ENCODE peak calls at places on chromosomes 6 and 20, in nine cellular contexts. B is GM23338, E is heart right ventricle, T is cardiac muscle cell, M is pancreas, W is breast epithelium, Z is lower lobe of right lung, D is body of pancreas, A is H1. P is an unnamed sample.

GRCh38 chr20:22430154-22430745 is 154.1 kb downstream of the FOXA2 start:
- DNase-seq in E (no peak), M (no peak), B (peak; percentile 82), A (peak; percentile 70), Z (no peak), W (no peak), T (no peak), D (no peak), P (no peak)

GRCh38 chr6:90048191-90048969 is 154.1 kb downstream of the GJA10 start:
- DNase-seq in A (no peak), M (no peak), W (no peak), E (no peak), B (no peak), D (no peak), Z (no peak), T (no peak), P (no peak)

GRCh38 chr20:30811896-30812671 is 445.4 kb upstream of the DEFB115 start:
- DNase-seq in Z (peak; percentile 73), B (peak; percentile 80), A (no peak), E (no peak), W (no peak), D (peak; percentile 31), M (no peak), T (peak; percentile 56), P (peak; percentile 14)

GRCh38 chr6:109446072-109446471 is 5.5 kb downstream of the SMPD2 start:
- DNase-seq in A (no peak), M (no peak), E (no peak), W (no peak), B (no peak), T (no peak), Z (no peak), D (no peak), P (peak; percentile 79)

GRCh38 chr6:25583906-25584305 is 68.1 kb upstream of the SCGN start:
- DNase-seq in A (no peak), B (no peak), T (no peak), M (no peak), D (no peak), Z (no peak), W (no peak), E (no peak), P (no peak)

GRCh38 chr6:34602318-34603111 is 46.4 kb upstream of the SPDEF start:
- DNase-seq in B (no peak), T (no peak), W (no peak), M (peak; percentile 18), E (no peak), D (peak; percentile 61), Z (no peak), A (no peak), P (no peak)

GRCh38 chr20:47198254-47198671 is 158.2 kb downstream of the ZMYND8 start:
- DNase-seq in A (no peak), W (no peak), D (no peak), Z (no peak), T (no peak), B (no peak), E (no peak), M (no peak), P (no peak)

GRCh38 chr6:89071036-89071435 is 9.5 kb upstream of the PNRC1 start:
- DNase-seq in E (no peak), B (no peak), A (no peak), M (no peak), D (no peak), W (no peak), Z (no peak), T (no peak), P (peak; percentile 55)

GRCh38 chr6:159729598-159729997 is 2.3 kb downstream of the WTAP start:
- DNase-seq in E (no peak), Z (no peak), T (peak; percentile 5), B (peak; percentile 30), W (no peak), A (no peak), M (no peak), D (no peak), P (no peak)

GRCh38 chr6:27290850-27291208 is 21.2 kb downstream of the POM121L2 start:
- DNase-seq in T (no peak), B (no peak), A (no peak), Z (no peak), E (no peak), M (no peak), D (no peak), W (no peak), P (no peak)

GRCh38 chr6:8182857-8183256 is 80.5 kb upstream of the EEF1E1 start:
- DNase-seq in A (no peak), E (peak; percentile 3), W (no peak), D (no peak), M (no peak), Z (no peak), B (no peak), T (no peak), P (no peak)

GRCh38 chr20:48538856-48539255 is 288.9 kb downstream of the PREX1 start:
- DNase-seq in M (no peak), D (no peak), W (no peak), Z (no peak), A (no peak), E (no peak), T (no peak), B (peak; percentile 19), P (no peak)

GRCh38 chr6:146851837-146852236 is 253.1 kb downstream of the ADGB start:
- DNase-seq in M (no peak), W (no peak), Z (no peak), D (no peak), E (no peak), T (no peak), A (no peak), B (no peak), P (no peak)

GRCh38 chr20:63499333-63499969 is 568 bp upstream of the EEF1A2 start:
- DNase-seq in D (no peak), M (no peak), E (no peak), T (peak; percentile 62), W (no peak), A (no peak), Z (no peak), B (no peak), P (no peak)

GRCh38 chr6:157385482-157385881 is 4.5 kb downstream of the ZDHHC14 start:
- DNase-seq in M (no peak), T (no peak), W (no peak), B (no peak), A (no peak), Z (no peak), E (no peak), D (no peak), P (no peak)

GRCh38 chr6:151325075-151326050 is 66.0 kb downstream of the ZBTB2 start:
- DNase-seq in D (peak; percentile 51), B (peak; percentile 75), T (peak; percentile 60), Z (peak; percentile 72), A (no peak), M (peak; percentile 33), E (peak; percentile 49), W (peak; percentile 53), P (no peak)

GRCh38 chr6:88671624-88672023 is 291.8 kb downstream of the RNGTT start:
- DNase-seq in W (no peak), A (no peak), M (no peak), Z (no peak), T (no peak), B (no peak), D (no peak), E (no peak), P (no peak)

GRCh38 chr20:47999166-47999565 is 213.9 kb upstream of the SULF2 start:
- DNase-seq in W (no peak), E (no peak), Z (no peak), M (no peak), A (no peak), D (no peak), B (no peak), T (no peak), P (no peak)

DNA sequence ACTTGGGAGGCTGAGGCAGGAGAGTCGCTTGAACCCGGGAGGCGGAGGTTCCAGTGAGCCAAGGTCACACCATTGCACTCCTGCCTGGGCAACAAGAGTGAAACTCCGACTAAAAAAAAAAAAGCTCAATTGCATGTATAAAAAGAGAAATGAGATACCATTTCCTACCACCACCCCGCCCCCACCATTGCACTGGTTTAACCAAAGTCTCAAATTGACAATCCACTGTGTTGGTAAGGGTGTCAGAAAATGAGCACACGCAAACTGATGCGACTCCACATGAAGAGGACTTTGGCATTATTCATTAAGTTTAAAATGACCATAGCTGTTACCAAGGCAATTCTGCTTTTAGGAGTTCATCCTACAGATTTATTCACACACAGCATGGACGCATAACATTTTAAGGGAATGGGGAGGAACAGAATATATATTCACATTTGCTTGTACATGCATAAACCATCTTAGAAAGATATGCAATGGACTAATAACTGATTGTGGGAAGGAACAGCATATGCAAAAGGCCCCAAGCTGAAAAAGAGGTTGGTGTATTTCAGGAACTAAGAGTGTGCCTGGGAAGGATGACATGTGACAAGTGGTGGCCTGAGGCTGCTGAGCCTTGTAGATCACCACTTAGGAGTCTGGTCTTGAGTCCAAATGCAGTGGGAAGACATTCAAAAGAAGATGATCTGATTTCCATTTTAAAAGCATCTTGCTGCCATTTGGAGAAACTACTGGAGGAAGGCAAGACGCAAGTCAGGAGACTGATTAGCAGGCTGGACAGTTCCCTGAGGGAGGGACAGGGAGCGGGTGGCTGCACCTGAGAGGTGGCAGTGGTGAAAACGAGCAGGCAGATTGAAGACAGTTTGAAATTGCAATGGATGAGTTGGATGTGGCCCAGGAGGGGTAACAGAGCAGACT is 37.2 kb upstream of the PTPN1 start:
- DNase-seq in T (peak; percentile 23), W (no peak), Z (no peak), M (no peak), A (no peak), E (no peak), B (no peak), D (no peak), P (no peak)
- H3K4me3 ChIP-seq in T (no peak overlapping the region), W (no peak overlapping the region), Z (no peak overlapping the region), M (no peak overlapping the region), A (no peak overlapping the region), E (no peak overlapping the region), B (no peak overlapping the region), D (no peak overlapping the region), P (no peak overlapping the region)

GRCh38 chr6:117167520-117168271 is 97.7 kb upstream of the VGLL2 start:
- DNase-seq in W (no peak), D (peak; percentile 18), Z (no peak), A (no peak), B (peak; percentile 48), E (no peak), M (peak; percentile 30), T (no peak), P (no peak)
- H3K4me1 ChIP-seq in W (peaks cover 5% of the 10 kb centered on the region), D (no peaks in the 10 kb centered on the region), Z (no peaks in the 10 kb centered on the region), A (no peaks in the 10 kb centered on the region), B (no peaks in the 10 kb centered on the region), E (no peaks in the 10 kb centered on the region), M (no peaks in the 10 kb centered on the region), T (no peaks in the 10 kb centered on the region), P (no peaks in the 10 kb centered on the region)

GRCh38 chr6:142946924-142947701 is 2.1 kb upstream of the HIVEP2 start:
- DNase-seq in B (peak; percentile 74), M (peak; percentile 93), W (peak; percentile 81), T (peak; percentile 71), A (no peak), D (peak; percentile 92), Z (peak; percentile 88), E (peak; percentile 90), P (peak; percentile 89)
- H3K4me3 ChIP-seq in B (peak overlapping the region; percentile 84), M (peak overlapping the region; percentile 82), W (peak overlapping the region; percentile 87), T (peak overlapping the region; percentile 94), A (peak overlapping the region; percentile 94), D (peak overlapping the region; percentile 58), Z (peak overlapping the region; percentile 88), E (peak overlapping the region; percentile 77), P (peak overlapping the region; percentile 76)

DNA sequence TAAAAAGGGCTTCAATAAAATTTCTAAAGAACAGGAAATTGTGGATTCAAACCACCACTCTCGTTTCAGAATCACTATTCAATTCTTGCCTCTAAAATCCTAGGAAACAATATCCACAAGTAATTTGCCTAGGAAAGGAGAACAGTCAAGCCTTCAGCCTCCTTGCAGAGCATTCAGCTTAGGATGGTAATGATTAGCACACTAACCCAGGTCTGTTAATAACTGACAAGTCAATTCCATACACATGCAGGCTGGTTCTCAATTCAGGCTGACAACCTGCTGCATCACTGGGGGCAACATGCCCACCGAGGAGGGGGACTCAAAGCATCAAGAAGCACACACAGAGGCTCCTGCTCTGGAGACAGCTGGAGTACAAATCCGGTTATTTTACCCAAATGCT is 57.6 kb downstream of the GMDS start:
- DNase-seq in B (no peak), E (no peak), D (no peak), M (no peak), W (no peak), Z (no peak), A (no peak), T (no peak), P (no peak)
- H3K4me1 ChIP-seq in B (peaks cover 14% of the 10 kb centered on the region), E (no peaks in the 10 kb centered on the region), D (no peaks in the 10 kb centered on the region), M (no peaks in the 10 kb centered on the region), W (no peaks in the 10 kb centered on the region), Z (no peaks in the 10 kb centered on the region), A (no peaks in the 10 kb centered on the region), T (no peaks in the 10 kb centered on the region), P (no peaks in the 10 kb centered on the region)

P was measured in mucosa of descending colon.